ENCODE peak calls at places on chromosomes 7 and 10, in nine cellular contexts. S is heart left ventricle, M is WERI-Rb-1, D is GM13976, Y is astrocyte, W is IMR-90, G is ovary, P is endothelial cell, K is GM06990. X is an unnamed sample.
A peak's percentile ranks its signal among the peaks of the same experiment; 100 is the strongest.

GRCh38 chr7:17495655-17496396 is 197.4 kb downstream of the AHR start:
- DNase-seq in M (no peak), G (no peak), Y (no peak), D (no peak), K (no peak), P (no peak), S (no peak), W (no peak), X (no peak)

GRCh38 chr7:98400538-98401427 is at the start of gene BAIAP2L1:
- DNase-seq in W (peak; percentile 49), D (peak; percentile 99), M (peak; percentile 95), Y (peak; percentile 20), P (peak; percentile 99), K (peak; percentile 91), S (peak; percentile 91), G (peak; percentile 62), X (peak; percentile 97)

GRCh38 chr10:65719790-65720189 is 1206.0 kb upstream of the LRRTM3 start:
- DNase-seq in P (no peak), W (no peak), S (no peak), M (no peak), G (no peak), Y (no peak), D (no peak), K (no peak), X (no peak)

GRCh38 chr10:73159038-73159648 is 8.7 kb downstream of the ECD start:
- DNase-seq in S (no peak), D (peak; percentile 51), G (peak; percentile 42), P (peak; percentile 54), Y (no peak), K (no peak), W (peak; percentile 55), M (peak; percentile 39), X (peak; percentile 60)

GRCh38 chr10:110269641-110270318 is 34.9 kb downstream of the SMNDC1 start:
- DNase-seq in G (no peak), P (no peak), Y (peak; percentile 18), D (no peak), K (no peak), S (no peak), M (no peak), W (peak; percentile 25), X (no peak)

GRCh38 chr10:114313866-114314265 is 74.8 kb downstream of the VWA2 start:
- DNase-seq in M (no peak), S (no peak), W (no peak), D (no peak), P (no peak), Y (no peak), G (no peak), K (no peak), X (no peak)

GRCh38 chr7:26681819-26682418 is 182.5 kb downstream of the SKAP2 start:
- DNase-seq in P (no peak), W (peak; percentile 35), G (no peak), Y (no peak), S (no peak), D (peak; percentile 10), M (no peak), K (no peak), X (peak; percentile 20)

GRCh38 chr10:76550806-76551205 is 1086.8 kb downstream of the KCNMA1 start:
- DNase-seq in Y (no peak), W (peak; percentile 39), G (no peak), P (no peak), D (no peak), K (no peak), S (no peak), M (peak; percentile 64), X (no peak)

DNA sequence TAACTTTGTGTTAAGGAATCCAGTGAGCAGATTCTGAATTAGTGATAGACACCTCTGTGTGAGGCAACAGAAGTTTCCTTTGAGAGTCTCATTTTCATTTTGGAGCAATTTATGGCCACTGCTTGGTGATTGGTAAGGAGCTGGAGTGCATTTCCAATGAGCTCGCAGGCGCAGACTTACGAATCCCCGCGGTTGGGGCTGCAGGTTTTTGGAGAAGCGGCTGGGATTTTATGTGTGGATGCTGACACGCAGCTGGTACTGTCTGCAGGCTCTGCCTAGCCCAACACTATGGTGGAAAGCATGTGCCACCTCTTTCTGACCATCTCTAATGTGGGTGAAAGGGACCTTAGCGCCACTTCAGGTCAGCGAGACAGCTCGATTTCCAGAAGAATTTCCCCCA is 672.4 kb upstream of the FOXK1 start:
- DNase-seq in Y (no peak), D (no peak), M (no peak), G (no peak), P (no peak), K (no peak), S (no peak), W (no peak), X (no peak)
- TF ChIP-seq CTCF in Y (no peak), D (no peak), M (no peak), G (no peak), P (no peak), K (no peak), S (no peak), W (no peak), X (no peak)

GRCh38 chr7:117872565-117873055 is 631 bp downstream of the CTTNBP2 start:
- DNase-seq in Y (no peak), D (peak; percentile 31), P (peak; percentile 31), G (peak; percentile 30), W (no peak), K (no peak), S (no peak), M (peak; percentile 7), X (peak; percentile 13)
- TF ChIP-seq CTCF in Y (no peak), D (no peak), P (no peak), G (no peak), W (no peak), K (no peak), S (no peak), M (no peak), X (no peak)

GRCh38 chr7:136179154-136179553 is 202.0 kb upstream of the MTPN start:
- DNase-seq in K (no peak), D (no peak), P (no peak), M (no peak), G (no peak), W (no peak), Y (no peak), S (no peak), X (no peak)

GRCh38 chr7:136184719-136185118 is 207.6 kb upstream of the MTPN start:
- DNase-seq in K (no peak), D (no peak), Y (no peak), S (no peak), W (no peak), M (no peak), P (no peak), G (no peak), X (no peak)

GRCh38 chr7:136179829-136180721 is 202.9 kb upstream of the MTPN start:
- DNase-seq in M (no peak), K (no peak), P (no peak), D (no peak), G (no peak), W (no peak), S (no peak), Y (no peak), X (no peak)

GRCh38 chr7:136180984-136181383 is 203.8 kb upstream of the MTPN start:
- DNase-seq in G (no peak), D (no peak), K (no peak), S (no peak), W (no peak), P (no peak), Y (no peak), M (no peak), X (no peak)

GRCh38 chr7:136183981-136184380 is 206.8 kb upstream of the MTPN start:
- DNase-seq in K (no peak), M (no peak), G (no peak), S (no peak), W (peak; percentile 10), D (no peak), P (peak; percentile 9), Y (peak; percentile 2), X (no peak)
- TF ChIP-seq CTCF in K (no peak), M (peak; percentile 44), G (no peak), S (no peak), W (peak; percentile 19), D (no peak), P (no peak), Y (no peak), X (no peak)

GRCh38 chr10:228366-228765 is 93.1 kb downstream of the ZMYND11 start:
- DNase-seq in W (no peak), G (no peak), S (no peak), D (no peak), P (no peak), M (no peak), K (no peak), Y (no peak), X (no peak)
- TF ChIP-seq CTCF in W (no peak), G (no peak), S (no peak), D (no peak), P (no peak), M (no peak), K (no peak), Y (no peak), X (no peak)

GRCh38 chr10:28805390-28805789 is 128.1 kb downstream of the BAMBI start:
- DNase-seq in G (no peak), P (no peak), W (no peak), M (no peak), S (no peak), D (no peak), Y (no peak), K (no peak), X (no peak)
- TF ChIP-seq CTCF in G (no peak), P (no peak), W (no peak), M (no peak), S (no peak), D (no peak), Y (no peak), K (no peak), X (no peak)

DNA sequence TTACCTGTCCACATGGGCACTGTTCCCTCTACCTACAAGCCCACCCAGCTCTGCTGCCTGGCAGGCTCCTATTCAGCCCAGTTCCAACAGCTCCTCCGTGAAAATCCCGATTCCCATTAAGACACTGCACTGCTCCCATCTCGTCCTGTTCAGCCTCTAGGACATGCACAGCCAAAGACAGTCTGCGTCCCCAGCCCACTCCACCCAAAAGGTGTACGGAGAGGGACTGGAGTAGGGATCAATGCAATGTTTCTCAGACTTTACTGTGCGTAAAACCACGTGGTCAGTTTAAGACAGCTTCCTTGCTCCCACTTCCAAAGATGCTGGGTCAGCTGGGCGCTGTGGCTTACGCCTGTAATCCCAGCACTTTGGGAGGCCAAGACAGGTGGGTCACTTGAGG is 19.9 kb downstream of the FGFR2 start:
- DNase-seq in D (no peak), G (no peak), K (no peak), P (no peak), M (peak; percentile 70), S (no peak), Y (no peak), W (no peak), X (no peak)
- TF ChIP-seq CTCF in D (no peak), G (no peak), K (no peak), P (no peak), M (no peak), S (no peak), Y (no peak), W (no peak), X (no peak)

GRCh38 chr7:4631664-4632171 is 50.4 kb upstream of the FOXK1 start:
- DNase-seq in W (peak; percentile 91), S (peak; percentile 81), G (peak; percentile 83), Y (peak; percentile 83), D (no peak), P (peak; percentile 8), K (no peak), M (peak; percentile 85), X (no peak)
- TF ChIP-seq CTCF in W (peak; percentile 81), S (peak; percentile 42), G (peak; percentile 77), Y (peak; percentile 72), D (no peak), P (no peak), K (peak; percentile 10), M (peak; percentile 86), X (no peak)

GRCh38 chr10:125161570-125162139 is 1.3 kb upstream of the CTBP2 start:
- DNase-seq in M (no peak), D (no peak), G (no peak), P (peak; percentile 37), Y (no peak), W (peak; percentile 61), S (no peak), K (no peak), X (peak; percentile 51)
- TF ChIP-seq CTCF in M (peak; percentile 43), D (no peak), G (peak; percentile 3), P (peak; percentile 53), Y (no peak), W (no peak), S (peak; percentile 38), K (peak; percentile 29), X (no peak)